ENCODE peak calls at places on chromosomes 16 and 17, in six cellular contexts. A is cardiac fibroblast; G is GM23248; N is uterus; Z is sigmoid colon; S is activated CD4-positive, alpha-beta T cell treated with anti-CD3 and anti-CD28 coated beads, Interleukin-2, amount 10 ng/mL, durations not matched to agents 7 days and 5 days. V is an unnamed sample.

GRCh38 chr17:49881054-49881402 is 33.2 kb upstream of the TAC4 start:
- DNase-seq in A (no peak), N (no peak), S (no peak), Z (no peak), G (no peak), V (no peak)

GRCh38 chr17:78729636-78730035 is 52.4 kb downstream of the CYTH1 start:
- DNase-seq in S (no peak), G (no peak), A (no peak), Z (no peak), N (no peak), V (no peak)

GRCh38 chr16:73216932-73217331 is 169.0 kb upstream of the ZFHX3 start:
- DNase-seq in Z (no peak), N (no peak), G (peak), S (no peak), A (peak), V (no peak)

GRCh38 chr17:42559076-42559475 is 2.9 kb upstream of the COASY start:
- DNase-seq in A (no peak), Z (no peak), N (no peak), G (no peak), S (no peak), V (no peak)

GRCh38 chr16:85571813-85572619 is 41.1 kb upstream of the GSE1 start:
- DNase-seq in A (no peak), Z (no peak), S (no peak), N (no peak), G (no peak), V (no peak)

GRCh38 chr16:23131436-23131835 is 17.8 kb downstream of the USP31 start:
- DNase-seq in A (no peak), G (no peak), Z (no peak), S (no peak), N (no peak), V (no peak)

GRCh38 chr16:30944352-30944751 is 4.5 kb upstream of the ORAI3 start:
- DNase-seq in Z (no peak), A (no peak), G (no peak), N (no peak), S (no peak), V (no peak)

GRCh38 chr17:55273579-55274370 is 9.0 kb downstream of the HLF start:
- DNase-seq in N (peak), S (no peak), G (peak), Z (peak), A (no peak), V (no peak)

GRCh38 chr17:47621293-47622178 is 28.2 kb upstream of the KPNB1 start:
- DNase-seq in A (peak), G (peak), S (no peak), N (peak), Z (peak), V (no peak)

GRCh38 chr17:32298721-32299578 is 33.3 kb downstream of the RHBDL3 start:
- DNase-seq in N (no peak), Z (no peak), G (no peak), S (no peak), A (no peak), V (no peak)

GRCh38 chr16:31869511-31870201 is 4.0 kb upstream of the ZNF267 start:
- DNase-seq in A (peak), S (peak), Z (no peak), N (no peak), G (peak), V (no peak)

GRCh38 chr17:35051183-35051578 is 12.3 kb downstream of the RFFL start:
- DNase-seq in N (no peak), G (no peak), Z (no peak), S (peak), A (peak), V (no peak)

GRCh38 chr17:63919311-63919723 is 678 bp upstream of the GH1 start:
- DNase-seq in A (peak), G (peak), S (peak), Z (peak), N (peak), V (peak)

GRCh38 chr17:61393550-61393903 is 6.1 kb upstream of the TBX2 start:
- DNase-seq in Z (no peak), G (peak), N (no peak), A (peak), S (no peak), V (no peak)

GRCh38 chr17:75689441-75689873 is 22.3 kb downstream of the SAP30BP start:
- DNase-seq in Z (no peak), N (no peak), A (no peak), G (peak), S (peak), V (peak)

GRCh38 chr16:5041604-5042133 is 7.9 kb upstream of the NAGPA start:
- DNase-seq in A (peak), Z (no peak), N (no peak), G (peak), S (no peak), V (no peak)

GRCh38 chr16:18933501-18933900 is 7.3 kb upstream of the SMG1 start:
- DNase-seq in N (no peak), S (no peak), G (no peak), Z (no peak), A (no peak), V (no peak)

GRCh38 chr16:88885693-88886253 is 19.3 kb upstream of the PABPN1L start:
- DNase-seq in A (no peak), Z (no peak), N (no peak), S (no peak), G (no peak), V (no peak)

GRCh38 chr17:2068101-2068518 is 13.2 kb downstream of the HIC1 start:
- DNase-seq in G (peak), S (no peak), N (peak), A (peak), Z (peak), V (no peak)

GRCh38 chr16:17921357-17921978 is 415.1 kb downstream of the NPIPA8 start:
- DNase-seq in Z (no peak), A (peak), G (peak), N (no peak), S (peak), V (no peak)

GRCh38 chr16:54540525-54541180 is 254.1 kb upstream of the IRX3 start:
- DNase-seq in Z (no peak), S (no peak), N (no peak), G (no peak), A (no peak), V (no peak)

GRCh38 chr17:27644586-27644985 is 13.6 kb downstream of the LGALS9 start:
- DNase-seq in N (no peak), A (no peak), S (no peak), Z (no peak), G (peak), V (no peak)

GRCh38 chr16:89383095-89384003 is 107.0 kb downstream of the ANKRD11 start:
- DNase-seq in S (peak), G (no peak), A (peak), N (no peak), Z (peak), V (peak)

GRCh38 chr17:82050761-82051641 is 610 bp downstream of the RFNG start:
- DNase-seq in Z (no peak), G (peak), S (no peak), A (no peak), N (no peak), V (no peak)

GRCh38 chr16:10521681-10522274 is 58.6 kb downstream of the EMP2 start:
- DNase-seq in Z (peak), N (peak), A (peak), S (peak), G (peak), V (no peak)

GRCh38 chr16:73878616-73879015 is 418.0 kb upstream of the PSMD7 start:
- DNase-seq in G (peak), S (no peak), A (peak), N (no peak), Z (no peak), V (no peak)

GRCh38 chr16:58306327-58306726 is 11.5 kb upstream of the PRSS54 start:
- DNase-seq in S (peak), A (peak), G (peak), Z (no peak), N (no peak), V (no peak)

GRCh38 chr17:74752822-74753401 is 4.5 kb downstream of the NHERF1 start:
- DNase-seq in S (no peak), G (no peak), A (no peak), Z (no peak), N (no peak), V (no peak)

GRCh38 chr16:47058295-47059086 is 85.0 kb upstream of the DNAJA2 start:
- DNase-seq in N (no peak), G (no peak), S (no peak), A (peak), Z (peak), V (no peak)

V was measured in chondrocyte.